ENCODE peak calls at places on chromosomes 6 and 20, in ten cellular contexts. R is fibroblast of lung, W is ovary, I is IMR-90, D is pancreas, P is stomach, V is endothelial cell of umbilical vein, L is left ventricle myocardium inferior, B is vagina, G is GM12878. N is an unnamed sample.
A peak's percentile ranks its signal among the peaks of the same experiment; 100 is the strongest.

GRCh38 chr6:167791036-167791779 is 35.5 kb upstream of the AFDN start:
- DNase-seq in R (no peak), W (no peak), I (no peak), D (no peak), P (no peak), V (no peak), L (no peak), B (no peak), G (no peak), N (no peak)

GRCh38 chr20:11882651-11883050 is 35.0 kb upstream of the BTBD3 start:
- DNase-seq in R (peak; percentile 8), W (no peak), I (no peak), D (no peak), P (no peak), V (no peak), L (no peak), B (no peak), G (no peak), N (no peak)

GRCh38 chr20:60589624-60590023 is 631.4 kb downstream of the CDH26 start:
- DNase-seq in R (peak; percentile 5), W (no peak), I (peak; percentile 3), D (no peak), P (no peak), V (no peak), L (no peak), B (peak; percentile 1), G (no peak), N (no peak)

GRCh38 chr6:5764401-5764955 is 242.2 kb downstream of the NRN1 start:
- DNase-seq in R (peak; percentile 63), W (no peak), I (peak; percentile 78), D (no peak), P (no peak), V (no peak), L (peak; percentile 50), B (no peak), G (peak; percentile 8), N (no peak)

GRCh38 chr20:62551408-62552323 is 75.9 kb upstream of the GATA5 start:
- DNase-seq in R (no peak), W (no peak), I (no peak), D (no peak), P (no peak), V (no peak), L (no peak), B (no peak), G (no peak), N (no peak)

GRCh38 chr20:45058168-45058850 is 42.6 kb downstream of the KCNS1 start:
- DNase-seq in R (no peak), W (no peak), I (no peak), D (no peak), P (no peak), V (no peak), L (no peak), B (no peak), G (no peak), N (no peak)

GRCh38 chr6:12208190-12208589 is 82.0 kb upstream of the EDN1 start:
- DNase-seq in R (peak; percentile 17), W (no peak), I (peak; percentile 27), D (no peak), P (peak; percentile 27), V (peak; percentile 5), L (peak; percentile 27), B (no peak), G (no peak), N (no peak)

GRCh38 chr6:150286919-150287318 is 81.9 kb upstream of the IYD start:
- DNase-seq in R (peak; percentile 50), W (no peak), I (peak; percentile 7), D (no peak), P (no peak), V (no peak), L (no peak), B (no peak), G (no peak), N (no peak)

GRCh38 chr6:69026715-69027114 is 391.6 kb downstream of the ADGRB3 start:
- DNase-seq in R (peak; percentile 47), W (no peak), I (peak; percentile 1), D (no peak), P (no peak), V (no peak), L (no peak), B (no peak), G (no peak), N (no peak)

GRCh38 chr6:121382467-121383121 is 48.3 kb upstream of the TBC1D32 start:
- DNase-seq in R (no peak), W (no peak), I (no peak), D (no peak), P (no peak), V (no peak), L (no peak), B (peak; percentile 44), G (no peak), N (no peak)

GRCh38 chr20:7038029-7038428 is 270.5 kb downstream of the BMP2 start:
- DNase-seq in R (peak; percentile 77), W (no peak), I (no peak), D (no peak), P (no peak), V (no peak), L (no peak), B (no peak), G (no peak), N (no peak)

GRCh38 chr6:35294308-35294945 is 3.2 kb upstream of the DEF6 start:
- DNase-seq in R (peak; percentile 24), W (no peak), I (peak; percentile 38), D (no peak), P (peak; percentile 56), V (peak; percentile 33), L (no peak), B (no peak), G (no peak), N (no peak)

GRCh38 chr6:148700713-148701392 is 46.0 kb upstream of the UST start:
- DNase-seq in R (peak; percentile 48), W (no peak), I (peak; percentile 49), D (no peak), P (no peak), V (no peak), L (no peak), B (no peak), G (no peak), N (no peak)

GRCh38 chr6:164477126-164477525 is 832.3 kb downstream of the C6orf118 start:
- DNase-seq in R (peak; percentile 30), W (no peak), I (no peak), D (no peak), P (no peak), V (no peak), L (no peak), B (no peak), G (no peak), N (no peak)

GRCh38 chr6:32195652-32195901 is 3.1 kb upstream of the GPSM3 start:
- DNase-seq in R (peak; percentile 100), W (peak; percentile 100), I (peak; percentile 99), D (peak; percentile 100), P (peak; percentile 100), V (peak; percentile 100), L (peak; percentile 100), B (peak; percentile 100), G (peak; percentile 97), N (peak; percentile 92)

GRCh38 chr6:32196682-32197616 is 4.5 kb upstream of the GPSM3 start:
- DNase-seq in R (peak; percentile 19), W (peak; percentile 70), I (peak; percentile 12), D (no peak), P (no peak), V (peak; percentile 53), L (peak; percentile 55), B (no peak), G (no peak), N (no peak)

GRCh38 chr6:32195902-32196681 is 3.6 kb upstream of the GPSM3 start:
- DNase-seq in R (peak; percentile 91), W (peak; percentile 97), I (peak; percentile 88), D (peak; percentile 90), P (peak; percentile 85), V (peak; percentile 99), L (peak; percentile 92), B (peak; percentile 97), G (peak; percentile 48), N (no peak)

GRCh38 chr6:32194388-32194787 is 1.9 kb upstream of the GPSM3 start:
- DNase-seq in R (no peak), W (no peak), I (no peak), D (no peak), P (no peak), V (no peak), L (no peak), B (no peak), G (no peak), N (no peak)

DNA sequence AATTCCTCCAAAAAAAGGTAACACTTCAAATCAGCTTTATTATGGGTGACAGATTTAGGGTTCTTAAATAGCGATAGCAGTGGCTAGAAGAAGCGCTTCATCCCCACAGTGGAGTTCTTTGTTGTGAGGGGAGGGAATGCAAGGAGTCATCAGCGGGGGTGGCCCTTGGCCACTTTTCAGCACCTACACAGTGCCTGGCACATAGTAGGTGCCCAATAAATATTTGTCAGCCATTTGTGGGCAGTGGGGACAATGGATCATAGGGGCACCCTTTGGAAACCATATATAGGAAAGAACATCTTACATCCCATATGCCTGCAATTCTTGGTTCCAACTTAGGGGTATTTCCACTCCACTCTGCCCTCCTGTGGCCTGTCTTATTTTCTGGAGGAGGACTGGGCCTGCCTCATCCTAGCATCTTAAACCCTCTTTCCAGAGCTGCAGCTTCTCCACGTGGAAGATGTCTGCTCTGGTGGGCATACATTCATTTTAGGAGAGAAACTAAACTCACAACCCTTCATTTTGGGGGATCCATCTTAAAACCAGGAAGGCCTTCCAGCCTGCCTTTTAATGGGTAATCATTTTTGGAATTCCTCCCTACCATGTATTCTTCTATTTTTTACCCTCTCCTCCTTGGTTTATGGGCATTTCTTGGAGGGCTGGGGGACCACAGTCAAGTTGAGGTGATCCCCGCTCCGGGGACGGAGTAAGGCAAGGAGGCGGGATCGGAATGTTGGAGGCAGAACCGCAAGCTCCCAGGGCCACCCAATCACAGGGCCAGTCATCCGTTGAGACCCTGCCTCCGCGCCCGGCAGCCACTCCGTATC is 2.6 kb upstream of the GPSM3 start:
- DNase-seq in R (peak; percentile 45), W (peak; percentile 65), I (peak; percentile 62), D (no peak), P (no peak), V (peak; percentile 67), L (no peak), B (no peak), G (no peak), N (no peak)
- H3K4me1 ChIP-seq in R (peaks cover 14% of the 10 kb centered on the region), W (peaks cover 6% of the 10 kb centered on the region), I (peaks cover 15% of the 10 kb centered on the region), D (peaks cover 6% of the 10 kb centered on the region), P (peaks cover 30% of the 10 kb centered on the region), V (peaks cover 40% of the 10 kb centered on the region), L (peaks cover 64% of the 10 kb centered on the region), B (peaks cover 46% of the 10 kb centered on the region), G (peaks cover 26% of the 10 kb centered on the region), N (peaks cover 36% of the 10 kb centered on the region)

GRCh38 chr6:20454201-20454824 is 52.6 kb downstream of the E2F3 start:
- DNase-seq in R (no peak), W (no peak), I (no peak), D (no peak), P (no peak), V (no peak), L (no peak), B (no peak), G (no peak), N (no peak)
- TF ChIP-seq CTCF in R (no peak), W (no peak), I (no peak), D (no peak), P (no peak), V (no peak), L (no peak), B (no peak), G (no peak), N (no peak)

GRCh38 chr20:13400453-13400852 is 179.4 kb downstream of the ISM1 start:
- DNase-seq in R (no peak), W (no peak), I (peak; percentile 8), D (no peak), P (no peak), V (no peak), L (no peak), B (no peak), G (no peak), N (no peak)
- H3K4me1 ChIP-seq in R (no peaks in the 10 kb centered on the region), W (no peaks in the 10 kb centered on the region), I (peaks cover 6% of the 10 kb centered on the region), D (no peaks in the 10 kb centered on the region), P (no peaks in the 10 kb centered on the region), V (peaks cover 9% of the 10 kb centered on the region), L (no peaks in the 10 kb centered on the region), B (peaks cover 7% of the 10 kb centered on the region), G (no peaks in the 10 kb centered on the region), N (no peaks in the 10 kb centered on the region)

GRCh38 chr6:158707826-158708225 is 58.0 kb downstream of the SYTL3 start:
- DNase-seq in R (peak; percentile 70), W (no peak), I (no peak), D (no peak), P (peak; percentile 64), V (no peak), L (peak; percentile 29), B (no peak), G (no peak), N (no peak)
- TF ChIP-seq CTCF in R (no peak), W (no peak), I (no peak), D (no peak), P (no peak), V (no peak), L (peak; percentile 15), B (peak; percentile 8), G (no peak), N (no peak)